ENCODE peak calls at places on chromosome 2, in ten cellular contexts. E is dorsolateral prefrontal cortex; M is CD8-positive, alpha-beta memory T cell; Q is substantia nigra; C is CD8-positive, alpha-beta T cell; J is LoVo; O is Karpas-422; A is adipocyte; L is COR-L47; G is GM13977. T is an unnamed sample.

GRCh38 chr2:56348382-56348781 is 164.6 kb downstream of the CCDC85A start:
- DNase-seq in C (no peak), O (no peak), Q (no peak), A (no peak), G (no peak), J (no peak), E (no peak), L (no peak), M (no peak), T (no peak)

GRCh38 chr2:230097841-230098240 is 29.1 kb upstream of the SLC16A14 start:
- DNase-seq in E (no peak), A (no peak), L (no peak), O (no peak), M (no peak), Q (no peak), G (no peak), J (no peak), C (no peak), T (no peak)

GRCh38 chr2:56077352-56077915 is 106.4 kb upstream of the CCDC85A start:
- DNase-seq in O (peak), M (no peak), L (peak), J (peak), C (no peak), E (no peak), G (peak), Q (no peak), A (peak), T (peak)

GRCh38 chr2:176324862-176325261 is 55.6 kb downstream of the MTX2 start:
- DNase-seq in G (no peak), L (no peak), J (peak), O (no peak), Q (no peak), C (no peak), M (no peak), E (no peak), A (no peak), T (no peak)

GRCh38 chr2:179107737-179108136 is 57.8 kb upstream of the CCDC141 start:
- DNase-seq in Q (no peak), E (no peak), L (no peak), O (no peak), G (no peak), A (peak), C (no peak), J (peak), M (no peak), T (no peak)

GRCh38 chr2:72236445-72237067 is 88.9 kb upstream of the CYP26B1 start:
- DNase-seq in O (no peak), M (no peak), G (no peak), Q (no peak), A (peak), C (no peak), E (no peak), J (peak), L (no peak), T (no peak)

GRCh38 chr2:119005565-119005964 is 63.6 kb downstream of the MARCO start:
- DNase-seq in C (peak), G (no peak), E (no peak), L (no peak), O (no peak), M (no peak), J (no peak), A (no peak), Q (no peak), T (no peak)

GRCh38 chr2:44759823-44760222 is 181.7 kb upstream of the SIX3 start:
- DNase-seq in L (no peak), J (no peak), M (no peak), Q (no peak), A (no peak), C (no peak), E (no peak), G (no peak), O (no peak), T (no peak)

GRCh38 chr2:39933166-39933565 is 154.1 kb upstream of the THUMPD2 start:
- DNase-seq in A (no peak), E (no peak), L (no peak), G (no peak), Q (no peak), M (no peak), O (no peak), J (no peak), C (no peak), T (no peak)

GRCh38 chr2:203908344-203909185 is 28.0 kb upstream of the ICOS start:
- DNase-seq in L (no peak), E (no peak), J (no peak), Q (no peak), A (no peak), M (no peak), C (no peak), O (no peak), G (no peak), T (no peak)

GRCh38 chr2:85390941-85391669 is 19.1 kb downstream of the CAPG start:
- DNase-seq in L (no peak), C (peak), O (peak), G (peak), E (peak), A (peak), J (no peak), Q (peak), M (peak), T (peak)

GRCh38 chr2:137947714-137948336 is 16.4 kb upstream of the HNMT start:
- DNase-seq in J (peak), G (peak), Q (peak), A (peak), C (peak), O (peak), E (peak), M (no peak), L (peak), T (peak)

GRCh38 chr2:107091163-107091864 is 205.3 kb upstream of the ST6GAL2 start:
- DNase-seq in E (no peak), O (no peak), G (no peak), A (peak), C (no peak), L (no peak), J (no peak), Q (no peak), M (no peak), T (no peak)

GRCh38 chr2:4501525-4501924 is 798.1 kb downstream of the DCDC2C start:
- DNase-seq in L (no peak), A (no peak), M (no peak), O (no peak), E (no peak), J (no peak), G (no peak), Q (no peak), C (no peak), T (no peak)

GRCh38 chr2:48450936-48451602 is 78.9 kb upstream of the STON1 start:
- DNase-seq in G (no peak), M (no peak), Q (no peak), E (no peak), J (no peak), A (no peak), L (no peak), C (no peak), O (no peak), T (no peak)

GRCh38 chr2:40360652-40361051 is 91.2 kb downstream of the SLC8A1 start:
- DNase-seq in G (no peak), Q (no peak), O (no peak), M (no peak), L (no peak), J (no peak), E (no peak), C (no peak), A (no peak), T (peak)

GRCh38 chr2:71607490-71607889 is 154.1 kb downstream of the DYSF start:
- DNase-seq in C (no peak), G (no peak), O (no peak), Q (no peak), A (no peak), M (no peak), L (no peak), J (no peak), E (peak), T (no peak)

T was measured in OCI-LY7.